ENCODE peak calls at places on chromosomes 1 and 21, in eight cellular contexts. R, O, C, W, P, G, M and K are unnamed samples.

GRCh38 chr1:112457241-112457640 is 51.5 kb upstream of the WNT2B start:
- DNase-seq in R (peak; percentile 51), O (no peak), C (peak; percentile 94), W (no peak), P (no peak), G (peak; percentile 83), M (no peak), K (no peak)

GRCh38 chr1:47340227-47340626 is 6.6 kb downstream of the CMPK1 start:
- DNase-seq in R (peak; percentile 6), O (no peak), C (peak; percentile 80), W (no peak), P (peak; percentile 42), G (peak; percentile 78), M (no peak), K (no peak)

GRCh38 chr1:86138746-86139145 is 17.8 kb downstream of the COL24A1 start:
- DNase-seq in R (peak; percentile 29), O (no peak), C (peak; percentile 83), W (no peak), P (no peak), G (no peak), M (no peak), K (no peak)

GRCh38 chr1:109796484-109797305 is 33.0 kb upstream of the EPS8L3 start:
- DNase-seq in R (peak; percentile 64), O (peak; percentile 9), C (peak; percentile 55), W (no peak), P (no peak), G (peak; percentile 49), M (no peak), K (no peak)

GRCh38 chr1:168235937-168236336 is 10.1 kb downstream of the SFT2D2 start:
- DNase-seq in R (no peak), O (no peak), C (no peak), W (no peak), P (no peak), G (no peak), M (no peak), K (no peak)

GRCh38 chr1:226404904-226405222 is 3.0 kb downstream of the PARP1 start:
- DNase-seq in R (no peak), O (no peak), C (no peak), W (no peak), P (no peak), G (no peak), M (no peak), K (no peak)

GRCh38 chr1:3922201-3922725 is 22.2 kb upstream of the C1orf174 start:
- DNase-seq in R (no peak), O (no peak), C (no peak), W (no peak), P (no peak), G (no peak), M (no peak), K (no peak)

GRCh38 chr1:89957063-89957462 is 37.8 kb upstream of the ZNF326 start:
- DNase-seq in R (no peak), O (no peak), C (no peak), W (no peak), P (no peak), G (no peak), M (no peak), K (no peak)

GRCh38 chr21:33478858-33479678 is 706 bp downstream of the TMEM50B start:
- DNase-seq in R (peak; percentile 27), O (no peak), C (peak; percentile 17), W (peak; percentile 59), P (peak; percentile 31), G (peak; percentile 69), M (no peak), K (peak; percentile 43)

GRCh38 chr21:42233067-42233981 is 14.4 kb downstream of the ABCG1 start:
- DNase-seq in R (no peak), O (no peak), C (peak; percentile 20), W (peak; percentile 80), P (peak; percentile 28), G (peak; percentile 57), M (peak; percentile 59), K (peak; percentile 53)

GRCh38 chr1:28518745-28519341 is 13.0 kb downstream of the RCC1 start:
- DNase-seq in R (no peak), O (no peak), C (no peak), W (no peak), P (no peak), G (peak; percentile 46), M (no peak), K (no peak)

GRCh38 chr1:15370781-15371467 is 38.8 kb upstream of the EFHD2 start:
- DNase-seq in R (no peak), O (no peak), C (peak; percentile 22), W (peak; percentile 65), P (no peak), G (no peak), M (peak; percentile 52), K (no peak)

GRCh38 chr1:41616563-41616962 is 132.1 kb upstream of the EDN2 start:
- DNase-seq in R (no peak), O (no peak), C (no peak), W (no peak), P (no peak), G (no peak), M (no peak), K (no peak)

GRCh38 chr1:145992958-145993617 is 3.3 kb downstream of the TXNIP start:
- DNase-seq in R (no peak), O (no peak), C (no peak), W (no peak), P (no peak), G (no peak), M (no peak), K (no peak)

GRCh38 chr1:153490272-153491051 is 30.0 kb upstream of the S100A7 start:
- DNase-seq in R (peak; percentile 96), O (peak; percentile 59), C (peak; percentile 97), W (no peak), P (peak; percentile 92), G (peak; percentile 96), M (peak; percentile 65), K (no peak)

DNA sequence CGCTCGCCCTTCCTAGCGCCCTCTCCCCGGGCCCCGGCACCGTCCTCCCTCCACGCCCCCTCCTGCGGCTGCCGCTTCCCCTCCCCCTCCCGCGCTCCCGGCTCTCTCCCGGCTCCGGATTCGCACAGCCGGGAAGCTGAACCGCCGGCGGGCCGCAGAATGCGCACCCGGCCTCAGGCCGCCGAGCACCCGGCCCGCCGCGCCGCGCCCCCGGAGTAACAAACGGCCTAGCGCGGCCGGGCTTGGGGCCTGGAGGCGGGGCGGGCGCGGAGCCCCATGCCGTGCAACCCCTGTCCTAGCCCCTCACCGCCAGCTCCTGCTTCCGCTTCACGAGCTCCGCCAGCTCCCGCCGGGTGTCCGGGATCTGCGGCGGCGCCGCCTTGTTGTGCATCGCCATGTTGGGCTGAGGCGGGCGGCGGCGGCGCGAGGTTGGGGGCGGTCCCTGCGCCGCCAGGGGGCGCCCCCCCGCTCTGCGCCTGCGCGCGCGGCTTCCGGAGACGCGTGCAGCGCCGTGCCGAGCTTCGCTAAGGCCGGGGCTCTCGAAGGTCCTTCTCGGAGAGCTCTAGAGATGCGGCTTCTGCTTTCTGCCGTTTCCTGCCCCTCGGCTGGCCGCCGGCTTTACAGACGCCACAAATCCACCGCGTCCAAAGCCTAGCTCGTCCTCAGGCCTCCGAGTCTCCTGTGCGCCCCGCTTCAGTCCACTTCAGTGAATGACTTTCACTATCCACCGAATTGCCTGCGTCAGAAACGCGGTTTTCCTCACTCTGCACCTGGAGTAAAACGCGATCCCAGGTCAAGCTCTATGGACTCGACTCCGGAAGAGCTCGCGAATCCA is at the start of gene MEAF6:
- DNase-seq in R (peak; percentile 72), O (peak; percentile 32), C (peak; percentile 77), W (peak; percentile 90), P (peak; percentile 77), G (peak; percentile 92), M (peak; percentile 67), K (peak; percentile 90)
- TF ChIP-seq CTCF in R (peak; percentile 15), O (peak; percentile 55), C (peak; percentile 88), W (peak; percentile 69), P (peak; percentile 18), G (peak; percentile 14), M (peak; percentile 84), K (peak; percentile 91)

DNA sequence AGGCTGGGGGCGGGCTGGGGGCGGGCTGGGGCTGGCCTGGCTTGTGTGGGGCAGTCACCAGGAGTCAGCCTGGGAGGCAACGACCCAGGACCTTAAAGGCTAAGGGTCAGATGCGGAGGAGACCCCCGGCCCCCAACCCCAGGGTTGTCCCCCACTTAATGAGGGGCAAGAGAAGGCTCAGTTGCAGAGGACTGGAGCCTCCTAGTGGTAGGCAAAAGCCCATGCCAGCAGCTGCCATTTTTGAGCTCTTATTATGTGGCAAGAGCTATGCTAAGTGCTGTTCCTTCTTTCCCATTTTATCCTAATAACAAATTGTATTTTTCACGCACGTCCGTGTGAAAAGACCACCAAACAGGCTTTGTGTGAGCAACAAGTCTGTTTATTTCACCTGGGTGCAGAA is 8.0 kb downstream of the KIAA1614 start:
- DNase-seq in R (no peak), O (no peak), C (no peak), W (no peak), P (no peak), G (no peak), M (no peak), K (no peak)
- TF ChIP-seq CTCF in R (peak; percentile 28), O (no peak), C (peak; percentile 21), W (no peak), P (peak; percentile 32), G (no peak), M (no peak), K (peak; percentile 53)

DNA sequence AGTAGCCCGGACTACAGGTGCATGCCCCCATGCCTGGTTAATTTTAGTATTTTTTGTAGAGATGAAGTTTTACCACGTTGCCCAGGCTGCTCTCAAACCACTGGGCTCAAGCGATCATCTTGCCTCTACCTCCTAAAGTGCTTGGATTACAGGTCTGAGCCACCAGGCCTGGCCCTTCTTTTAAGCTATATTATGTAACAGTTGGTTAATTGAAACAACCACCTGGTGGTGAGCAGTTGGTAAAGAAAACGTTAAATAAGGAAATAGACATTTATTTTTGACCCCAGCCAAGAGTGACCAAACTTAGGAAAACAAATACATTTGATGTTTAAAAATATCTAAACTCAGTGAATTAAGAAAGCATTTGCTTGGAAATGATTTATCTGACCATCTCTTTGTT is 12.1 kb upstream of the PDC start:
- DNase-seq in R (no peak), O (no peak), C (no peak), W (no peak), P (no peak), G (no peak), M (no peak), K (no peak)
- TF ChIP-seq CTCF in R (no peak), O (no peak), C (no peak), W (no peak), P (no peak), G (no peak), M (no peak), K (peak; percentile 37)

DNA sequence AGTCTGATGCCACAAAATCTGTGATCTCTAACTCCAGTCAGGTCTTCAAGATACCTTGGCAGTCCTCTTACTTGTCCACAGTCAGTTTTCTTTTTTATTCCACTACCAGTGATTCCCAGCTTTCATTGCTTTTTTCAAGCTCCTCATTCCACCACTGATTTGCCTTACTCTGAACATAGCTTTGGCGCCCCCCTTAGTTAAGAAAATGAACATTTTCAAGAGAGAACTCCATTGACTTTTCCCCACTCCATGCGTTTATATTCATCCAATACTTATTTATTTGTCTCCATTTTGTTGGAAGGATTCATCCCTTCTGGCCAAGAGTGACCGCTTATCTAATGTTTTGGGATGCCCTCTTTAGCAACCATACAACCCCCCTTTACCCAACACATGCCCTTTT is 33.9 kb upstream of the IPO9 start:
- DNase-seq in R (no peak), O (no peak), C (no peak), W (no peak), P (peak; percentile 48), G (peak; percentile 37), M (no peak), K (no peak)
- TF ChIP-seq CTCF in R (peak; percentile 34), O (no peak), C (peak; percentile 50), W (no peak), P (peak; percentile 49), G (peak; percentile 36), M (peak; percentile 38), K (no peak)